ENCODE peak calls at places on chromosomes 1 and 21, in six cellular contexts. S is adipocyte; F is CD8-positive, alpha-beta memory T cell; N is GM23338; T is right cardiac atrium; M is colonic mucosa. O is an unnamed sample.

GRCh38 chr1:36520771-36521420 is 38.2 kb upstream of the CSF3R start:
- DNase-seq in S (no peak), F (no peak), N (no peak), T (no peak), M (no peak), O (no peak)

GRCh38 chr1:157403203-157403602 is 149.1 kb downstream of the FCRL5 start:
- DNase-seq in S (no peak), F (no peak), N (peak; percentile 70), T (no peak), M (peak; percentile 49), O (no peak)

GRCh38 chr1:55209247-55209646 is 5.9 kb downstream of the USP24 start:
- DNase-seq in S (peak; percentile 30), F (no peak), N (peak; percentile 42), T (no peak), M (no peak), O (no peak)

GRCh38 chr1:219179293-219179692 is 5.6 kb downstream of the LYPLAL1 start:
- DNase-seq in S (peak; percentile 52), F (no peak), N (no peak), T (no peak), M (no peak), O (no peak)

GRCh38 chr1:172394167-172394751 is 26.2 kb upstream of the C1orf105 start:
- DNase-seq in S (peak; percentile 51), F (peak; percentile 65), N (peak; percentile 48), T (no peak), M (no peak), O (peak; percentile 81)

GRCh38 chr21:46503922-46504539 is 45.3 kb downstream of the DIP2A start:
- DNase-seq in S (no peak), F (no peak), N (no peak), T (no peak), M (no peak), O (no peak)

GRCh38 chr1:84247425-84248220 is 53.9 kb upstream of the SAMD13 start:
- DNase-seq in S (peak; percentile 81), F (no peak), N (no peak), T (no peak), M (peak; percentile 66), O (no peak)

GRCh38 chr21:28069446-28069845 is 923.2 kb downstream of the LTN1 start:
- DNase-seq in S (no peak), F (no peak), N (peak; percentile 66), T (no peak), M (no peak), O (no peak)

GRCh38 chr1:204601979-204602653 is 83.4 kb downstream of the LRRN2 start:
- DNase-seq in S (no peak), F (no peak), N (peak; percentile 25), T (no peak), M (no peak), O (no peak)

GRCh38 chr21:21921410-21922232 is 923.4 kb downstream of the NCAM2 start:
- DNase-seq in S (peak; percentile 59), F (no peak), N (peak; percentile 81), T (no peak), M (no peak), O (no peak)

GRCh38 chr1:108897865-108898720 is 21.3 kb downstream of the GPSM2 start:
- DNase-seq in S (peak; percentile 88), F (peak; percentile 45), N (peak; percentile 72), T (no peak), M (peak; percentile 33), O (no peak)

GRCh38 chr1:50126962-50127715 is 18.4 kb downstream of the ELAVL4 start:
- DNase-seq in S (no peak), F (no peak), N (no peak), T (no peak), M (no peak), O (no peak)

GRCh38 chr21:26365849-26366248 is 195.3 kb upstream of the APP start:
- DNase-seq in S (no peak), F (no peak), N (no peak), T (no peak), M (no peak), O (no peak)

GRCh38 chr1:151147132-151147503 is 687 bp upstream of the SEMA6C start:
- DNase-seq in S (peak; percentile 51), F (no peak), N (no peak), T (no peak), M (no peak), O (no peak)

GRCh38 chr21:43782741-43783700 is 6.4 kb upstream of the RRP1 start:
- DNase-seq in S (peak; percentile 50), F (no peak), N (no peak), T (no peak), M (no peak), O (no peak)

GRCh38 chr1:156485984-156486383 is 14.6 kb downstream of the MEF2D start:
- DNase-seq in S (no peak), F (no peak), N (no peak), T (no peak), M (no peak), O (no peak)

GRCh38 chr1:15942661-15943514 is 33.0 kb downstream of the ZBTB17 start:
- DNase-seq in S (no peak), F (no peak), N (no peak), T (no peak), M (no peak), O (no peak)

GRCh38 chr1:93349231-93350135 is 3.8 kb downstream of the DR1 start:
- DNase-seq in S (no peak), F (no peak), N (no peak), T (no peak), M (no peak), O (no peak)

GRCh38 chr1:60277269-60277668 is 203.7 kb upstream of the C1orf87 start:
- DNase-seq in S (no peak), F (no peak), N (no peak), T (no peak), M (no peak), O (no peak)

GRCh38 chr1:180415985-180416633 is 86.3 kb downstream of the ACBD6 start:
- DNase-seq in S (peak; percentile 45), F (no peak), N (peak; percentile 66), T (no peak), M (no peak), O (no peak)

DNA sequence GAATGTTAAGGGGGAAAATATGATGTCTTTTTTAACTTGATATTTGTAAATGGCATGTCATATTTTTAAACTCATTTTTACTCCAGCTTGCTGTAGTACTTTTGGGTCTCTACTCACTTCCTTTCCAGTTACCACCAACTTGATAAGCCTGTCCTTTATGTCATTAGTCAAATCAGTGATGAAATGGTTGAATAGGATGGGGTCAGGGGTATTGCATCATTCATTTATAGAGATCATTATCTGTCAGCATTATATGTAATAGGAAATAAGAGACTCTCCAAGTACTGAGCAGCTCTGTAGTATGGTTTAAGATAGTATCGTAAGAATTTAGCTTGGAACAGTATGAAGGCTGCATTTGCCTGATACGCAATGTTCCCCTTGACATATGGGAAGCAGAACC is 227.3 kb downstream of the BRINP3 start:
- DNase-seq in S (no peak), F (no peak), N (no peak), T (no peak), M (no peak), O (no peak)
- H3K27me3 ChIP-seq in S (no peaks in the 10 kb centered on the region), F (no peaks in the 10 kb centered on the region), N (no peaks in the 10 kb centered on the region), T (no peaks in the 10 kb centered on the region), M (no peaks in the 10 kb centered on the region), O (no peaks in the 10 kb centered on the region)

GRCh38 chr1:18103788-18104421 is 3.7 kb upstream of the IGSF21 start:
- DNase-seq in S (no peak), F (no peak), N (no peak), T (no peak), M (no peak), O (no peak)

GRCh38 chr1:18107671-18108312 is at the start of gene IGSF21:
- DNase-seq in S (no peak), F (no peak), N (peak; percentile 68), T (no peak), M (no peak), O (no peak)

GRCh38 chr1:18108313-18109057 is 887 bp downstream of the IGSF21 start:
- DNase-seq in S (no peak), F (no peak), N (no peak), T (no peak), M (no peak), O (no peak)

GRCh38 chr1:18104546-18105100 is 3.0 kb upstream of the IGSF21 start:
- DNase-seq in S (no peak), F (no peak), N (no peak), T (no peak), M (no peak), O (no peak)

GRCh38 chr1:18105196-18105595 is 2.4 kb upstream of the IGSF21 start:
- DNase-seq in S (no peak), F (no peak), N (no peak), T (no peak), M (no peak), O (no peak)
- H3K27me3 ChIP-seq in S (peaks cover 54% of the 10 kb centered on the region), F (peaks cover 14% of the 10 kb centered on the region), N (peaks cover 52% of the 10 kb centered on the region), T (no peaks in the 10 kb centered on the region), M (peaks cover 34% of the 10 kb centered on the region), O (peaks cover 52% of the 10 kb centered on the region)

DNA sequence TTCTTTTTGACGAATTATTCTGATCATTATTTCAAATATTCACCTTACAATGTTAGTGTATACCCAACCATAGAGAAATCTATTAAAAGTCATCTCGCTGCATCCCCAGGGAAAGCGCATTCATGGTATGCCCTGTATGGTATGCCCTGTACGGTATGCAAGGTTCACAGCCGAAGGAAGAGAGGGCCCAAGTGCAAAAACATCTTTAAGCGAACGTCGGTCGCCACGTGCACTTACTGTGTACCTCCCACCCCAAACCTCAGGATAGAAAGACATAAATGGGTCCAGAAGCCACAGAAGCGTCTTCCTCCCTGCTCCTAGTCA is 14.4 kb downstream of the HLX start:
- DNase-seq in S (no peak), F (no peak), N (peak; percentile 26), T (no peak), M (no peak), O (no peak)
- H3K27me3 ChIP-seq in S (peaks cover 71% of the 10 kb centered on the region), F (peaks cover 19% of the 10 kb centered on the region), N (peaks cover 100% of the 10 kb centered on the region), T (no peaks in the 10 kb centered on the region), M (peaks cover 71% of the 10 kb centered on the region), O (no peaks in the 10 kb centered on the region)

GRCh38 chr1:226888816-226889215 is 18.4 kb downstream of the PSEN2 start:
- DNase-seq in S (no peak), F (no peak), N (no peak), T (no peak), M (no peak), O (peak; percentile 51)
- H3K27me3 ChIP-seq in S (no peaks in the 10 kb centered on the region), F (no peaks in the 10 kb centered on the region), N (no peaks in the 10 kb centered on the region), T (no peaks in the 10 kb centered on the region), M (no peaks in the 10 kb centered on the region), O (no peaks in the 10 kb centered on the region)

GRCh38 chr1:231443363-231443762 is 21.3 kb upstream of the EGLN1 start:
- DNase-seq in S (no peak), F (no peak), N (no peak), T (no peak), M (no peak), O (no peak)
- H3K27me3 ChIP-seq in S (no peaks in the 10 kb centered on the region), F (peaks cover 8% of the 10 kb centered on the region), N (no peaks in the 10 kb centered on the region), T (no peaks in the 10 kb centered on the region), M (no peaks in the 10 kb centered on the region), O (no peaks in the 10 kb centered on the region)

O was measured in spleen.